ENCODE peak calls at places on chromosomes 11 and 22, in six cellular contexts. One of them, this sample, is unnamed. For H3K9me3, the result is how much of the 10 kb centered on the place peaks cover.

GRCh38 chr11:65593518-65594414 is 1.8 kb downstream of the KCNK7 start:
- DNase-seq in AG04450: no peak
- DNase-seq in naive thymus-derived CD4-positive, alpha-beta T cell: no peak
- DNase-seq in GM23248: no peak
- DNase-seq in heart left ventricle: no peak
- DNase-seq in cardiac muscle cell: peak
- DNase-seq in this sample: no peak

GRCh38 chr11:73268671-73269271 is 3.4 kb upstream of the P2RY6 start:
- DNase-seq in AG04450: no peak
- DNase-seq in GM23248: no peak
- DNase-seq in heart left ventricle: no peak
- DNase-seq in naive thymus-derived CD4-positive, alpha-beta T cell: no peak
- DNase-seq in cardiac muscle cell: no peak
- DNase-seq in this sample: no peak

GRCh38 chr11:19929655-19930054 is 217.0 kb downstream of the NAV2 start:
- DNase-seq in naive thymus-derived CD4-positive, alpha-beta T cell: no peak
- DNase-seq in AG04450: no peak
- DNase-seq in GM23248: peak
- DNase-seq in heart left ventricle: no peak
- DNase-seq in cardiac muscle cell: no peak
- DNase-seq in this sample: no peak

GRCh38 chr22:45291061-45291930 is 6.5 kb downstream of the UPK3A start:
- DNase-seq in AG04450: no peak
- DNase-seq in naive thymus-derived CD4-positive, alpha-beta T cell: no peak
- DNase-seq in GM23248: no peak
- DNase-seq in heart left ventricle: no peak
- DNase-seq in cardiac muscle cell: no peak
- DNase-seq in this sample: no peak

GRCh38 chr11:104573431-104573830 is 324.8 kb downstream of the CASP12 start:
- DNase-seq in cardiac muscle cell: peak
- DNase-seq in heart left ventricle: no peak
- DNase-seq in AG04450: peak
- DNase-seq in naive thymus-derived CD4-positive, alpha-beta T cell: no peak
- DNase-seq in GM23248: peak
- DNase-seq in this sample: no peak

GRCh38 chr11:64457416-64458010 is 98.6 kb downstream of the RPS6KA4 start:
- DNase-seq in AG04450: no peak
- DNase-seq in heart left ventricle: no peak
- DNase-seq in cardiac muscle cell: no peak
- DNase-seq in GM23248: no peak
- DNase-seq in naive thymus-derived CD4-positive, alpha-beta T cell: no peak
- DNase-seq in this sample: no peak

GRCh38 chr11:6746626-6747025 is 25.1 kb downstream of the OR2AG2 start:
- DNase-seq in cardiac muscle cell: no peak
- DNase-seq in naive thymus-derived CD4-positive, alpha-beta T cell: no peak
- DNase-seq in AG04450: no peak
- DNase-seq in GM23248: no peak
- DNase-seq in heart left ventricle: no peak
- DNase-seq in this sample: no peak

GRCh38 chr22:41348964-41349484 is 32.7 kb upstream of the TEF start:
- DNase-seq in heart left ventricle: no peak
- DNase-seq in GM23248: no peak
- DNase-seq in AG04450: no peak
- DNase-seq in naive thymus-derived CD4-positive, alpha-beta T cell: no peak
- DNase-seq in cardiac muscle cell: no peak
- DNase-seq in this sample: no peak

GRCh38 chr11:1156506-1157340 is 1.0 kb upstream of the MUC5AC start:
- DNase-seq in AG04450: no peak
- DNase-seq in cardiac muscle cell: no peak
- DNase-seq in GM23248: no peak
- DNase-seq in naive thymus-derived CD4-positive, alpha-beta T cell: no peak
- DNase-seq in heart left ventricle: no peak
- DNase-seq in this sample: no peak

GRCh38 chr22:40348025-40348658 is 1.8 kb downstream of the ADSL start:
- DNase-seq in GM23248: peak
- DNase-seq in heart left ventricle: peak
- DNase-seq in cardiac muscle cell: peak
- DNase-seq in naive thymus-derived CD4-positive, alpha-beta T cell: peak
- DNase-seq in AG04450: no peak
- DNase-seq in this sample: peak

GRCh38 chr11:123545726-123546125 is 108.7 kb downstream of the SCN3B start:
- DNase-seq in GM23248: peak
- DNase-seq in heart left ventricle: no peak
- DNase-seq in cardiac muscle cell: no peak
- DNase-seq in naive thymus-derived CD4-positive, alpha-beta T cell: no peak
- DNase-seq in AG04450: no peak
- DNase-seq in this sample: no peak

GRCh38 chr11:72111803-72112540 is 523 bp downstream of the ANAPC15 start:
- DNase-seq in GM23248: peak
- DNase-seq in AG04450: peak
- DNase-seq in heart left ventricle: peak
- DNase-seq in naive thymus-derived CD4-positive, alpha-beta T cell: no peak
- DNase-seq in cardiac muscle cell: peak
- DNase-seq in this sample: peak

GRCh38 chr11:16738949-16739262 is 459 bp downstream of the C11orf58 start:
- DNase-seq in AG04450: no peak
- DNase-seq in GM23248: no peak
- DNase-seq in heart left ventricle: no peak
- DNase-seq in naive thymus-derived CD4-positive, alpha-beta T cell: no peak
- DNase-seq in cardiac muscle cell: no peak
- DNase-seq in this sample: no peak

GRCh38 chr11:118918686-118919280 is 6.9 kb downstream of the BCL9L start:
- DNase-seq in cardiac muscle cell: peak
- DNase-seq in naive thymus-derived CD4-positive, alpha-beta T cell: no peak
- DNase-seq in GM23248: peak
- DNase-seq in AG04450: no peak
- DNase-seq in heart left ventricle: no peak
- DNase-seq in this sample: no peak

GRCh38 chr22:37819100-37819433 is 4.1 kb upstream of the GALR3 start:
- DNase-seq in heart left ventricle: no peak
- DNase-seq in GM23248: no peak
- DNase-seq in naive thymus-derived CD4-positive, alpha-beta T cell: no peak
- DNase-seq in AG04450: no peak
- DNase-seq in cardiac muscle cell: no peak
- DNase-seq in this sample: no peak

GRCh38 chr22:39135092-39135896 is 17.2 kb downstream of the CBX7 start:
- DNase-seq in AG04450: no peak
- DNase-seq in naive thymus-derived CD4-positive, alpha-beta T cell: peak
- DNase-seq in heart left ventricle: peak
- DNase-seq in cardiac muscle cell: peak
- DNase-seq in GM23248: peak
- DNase-seq in this sample: no peak

GRCh38 chr11:126188332-126189108 is 22.9 kb downstream of the RPUSD4 start:
- DNase-seq in naive thymus-derived CD4-positive, alpha-beta T cell: no peak
- DNase-seq in GM23248: no peak
- DNase-seq in heart left ventricle: no peak
- DNase-seq in cardiac muscle cell: no peak
- DNase-seq in AG04450: no peak
- DNase-seq in this sample: no peak

GRCh38 chr11:6124245-6124644 is 16.8 kb downstream of the OR56B4 start:
- DNase-seq in heart left ventricle: no peak
- DNase-seq in cardiac muscle cell: no peak
- DNase-seq in GM23248: no peak
- DNase-seq in naive thymus-derived CD4-positive, alpha-beta T cell: no peak
- DNase-seq in AG04450: no peak
- DNase-seq in this sample: no peak

GRCh38 chr22:23889620-23890019 is 4.6 kb upstream of the MIF start:
- DNase-seq in GM23248: peak
- DNase-seq in AG04450: no peak
- DNase-seq in heart left ventricle: no peak
- DNase-seq in naive thymus-derived CD4-positive, alpha-beta T cell: no peak
- DNase-seq in cardiac muscle cell: no peak
- DNase-seq in this sample: no peak

GRCh38 chr11:1488575-1489180 is 2.1 kb upstream of the MOB2 start:
- DNase-seq in GM23248: no peak
- DNase-seq in naive thymus-derived CD4-positive, alpha-beta T cell: no peak
- DNase-seq in AG04450: no peak
- DNase-seq in cardiac muscle cell: no peak
- DNase-seq in heart left ventricle: no peak
- DNase-seq in this sample: no peak

GRCh38 chr22:39356464-39356863 is 6.7 kb downstream of the SYNGR1 start:
- DNase-seq in naive thymus-derived CD4-positive, alpha-beta T cell: no peak
- DNase-seq in cardiac muscle cell: no peak
- DNase-seq in AG04450: no peak
- DNase-seq in GM23248: no peak
- DNase-seq in heart left ventricle: no peak
- DNase-seq in this sample: no peak

GRCh38 chr22:45903355-45904149 is 73.4 kb downstream of the WNT7B start:
- DNase-seq in AG04450: peak
- DNase-seq in GM23248: peak
- DNase-seq in cardiac muscle cell: peak
- DNase-seq in naive thymus-derived CD4-positive, alpha-beta T cell: no peak
- DNase-seq in heart left ventricle: no peak
- DNase-seq in this sample: no peak

GRCh38 chr11:116431842-116432241 is 340.9 kb downstream of the BUD13 start:
- DNase-seq in GM23248: no peak
- DNase-seq in cardiac muscle cell: no peak
- DNase-seq in naive thymus-derived CD4-positive, alpha-beta T cell: no peak
- DNase-seq in AG04450: no peak
- DNase-seq in heart left ventricle: no peak
- DNase-seq in this sample: no peak

GRCh38 chr11:35588627-35589026 is 29.6 kb upstream of the FJX1 start:
- DNase-seq in AG04450: no peak
- DNase-seq in cardiac muscle cell: peak
- DNase-seq in naive thymus-derived CD4-positive, alpha-beta T cell: no peak
- DNase-seq in heart left ventricle: no peak
- DNase-seq in GM23248: peak
- DNase-seq in this sample: no peak

GRCh38 chr11:121887564-121887963 is 228.5 kb downstream of the BLID start:
- DNase-seq in cardiac muscle cell: no peak
- DNase-seq in AG04450: no peak
- DNase-seq in heart left ventricle: no peak
- DNase-seq in naive thymus-derived CD4-positive, alpha-beta T cell: no peak
- DNase-seq in GM23248: no peak
- DNase-seq in this sample: no peak

GRCh38 chr11:102798012-102798746 is at the start of gene MMP1:
- DNase-seq in naive thymus-derived CD4-positive, alpha-beta T cell: no peak
- DNase-seq in cardiac muscle cell: peak
- DNase-seq in GM23248: peak
- DNase-seq in AG04450: peak
- DNase-seq in heart left ventricle: no peak
- DNase-seq in this sample: no peak

GRCh38 chr11:47991266-47991830 is 11.0 kb downstream of the PTPRJ start:
- DNase-seq in cardiac muscle cell: no peak
- DNase-seq in AG04450: no peak
- DNase-seq in heart left ventricle: peak
- DNase-seq in naive thymus-derived CD4-positive, alpha-beta T cell: no peak
- DNase-seq in GM23248: no peak
- DNase-seq in this sample: no peak

GRCh38 chr11:74755395-74755995 is 6.8 kb downstream of the RNF169 start:
- DNase-seq in AG04450: no peak
- DNase-seq in heart left ventricle: no peak
- DNase-seq in naive thymus-derived CD4-positive, alpha-beta T cell: no peak
- DNase-seq in GM23248: peak
- DNase-seq in cardiac muscle cell: no peak
- DNase-seq in this sample: no peak

GRCh38 chr11:130999992-131000770 is 83.9 kb upstream of the SNX19 start:
- DNase-seq in heart left ventricle: no peak
- DNase-seq in cardiac muscle cell: peak
- DNase-seq in AG04450: peak
- DNase-seq in naive thymus-derived CD4-positive, alpha-beta T cell: no peak
- DNase-seq in GM23248: peak
- DNase-seq in this sample: no peak

GRCh38 chr11:119218141-119218878 is 12.2 kb downstream of the CBL start:
- DNase-seq in naive thymus-derived CD4-positive, alpha-beta T cell: no peak
- DNase-seq in cardiac muscle cell: peak
- DNase-seq in GM23248: peak
- DNase-seq in heart left ventricle: no peak
- DNase-seq in AG04450: peak
- DNase-seq in this sample: no peak

DNA sequence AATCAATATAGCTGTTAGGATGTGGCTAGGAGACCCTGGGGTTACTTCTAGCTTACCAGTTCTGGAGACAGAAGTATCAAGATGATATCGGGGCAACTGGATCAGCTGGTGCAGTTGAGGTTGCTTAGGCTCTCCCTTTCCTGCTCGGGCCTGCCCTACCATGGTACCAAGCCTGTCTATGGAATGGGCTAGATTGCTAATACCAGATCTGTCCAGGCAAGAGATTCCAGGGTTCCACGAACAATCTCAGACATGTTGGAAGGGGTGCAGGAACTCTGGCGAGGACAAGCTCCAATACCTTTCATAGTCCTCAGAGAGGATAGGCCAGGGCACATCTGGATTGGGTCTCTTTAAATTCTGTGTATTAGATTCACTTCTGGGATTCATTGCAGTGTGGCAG is 53.8 kb downstream of the ADM start:
- DNase-seq in cardiac muscle cell: no peak
- DNase-seq in naive thymus-derived CD4-positive, alpha-beta T cell: no peak
- DNase-seq in AG04450: no peak
- DNase-seq in GM23248: no peak
- DNase-seq in heart left ventricle: no peak
- DNase-seq in this sample: no peak
- H3K9me3 ChIP-seq in cardiac muscle cell: under half
- H3K9me3 ChIP-seq in naive thymus-derived CD4-positive, alpha-beta T cell: under half
- H3K9me3 ChIP-seq in AG04450: under half
- H3K9me3 ChIP-seq in GM23248: under half
- H3K9me3 ChIP-seq in heart left ventricle: under half
- H3K9me3 ChIP-seq in this sample: under half

DNA sequence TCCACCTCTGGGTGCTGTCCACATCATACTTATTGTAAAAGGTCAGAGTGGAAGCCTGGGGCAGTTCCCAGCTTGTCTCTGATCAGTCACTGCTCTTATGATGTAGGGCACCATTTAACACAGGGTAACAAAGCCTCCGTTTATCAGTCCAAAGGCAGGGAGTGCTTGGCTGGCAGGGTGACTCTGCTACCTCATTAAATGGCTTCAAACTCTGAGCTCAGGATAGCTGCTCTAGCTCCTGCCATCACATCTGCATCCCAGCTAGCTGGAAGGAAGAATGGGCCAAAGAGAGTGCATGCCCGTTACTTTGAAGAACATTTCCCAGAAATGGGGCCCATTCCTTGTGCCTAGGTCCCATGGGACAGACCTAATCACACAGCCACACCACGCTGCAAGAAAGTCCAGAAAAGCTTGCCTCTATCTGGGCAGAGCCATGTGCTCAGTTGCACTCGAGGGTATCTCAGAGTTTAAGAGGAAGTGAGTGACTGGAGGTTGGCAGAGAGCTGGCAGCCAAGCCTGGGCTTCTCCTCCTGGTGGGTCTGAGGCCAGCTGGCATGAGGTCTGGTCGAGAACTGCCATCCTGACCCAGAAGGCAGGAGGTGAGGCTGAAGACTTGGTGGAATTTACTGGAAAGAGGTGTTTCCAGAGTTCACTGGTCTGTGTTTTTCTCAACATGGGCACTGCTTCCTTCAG is 935.8 kb downstream of the BRD1 start:
- DNase-seq in heart left ventricle: no peak
- DNase-seq in AG04450: no peak
- DNase-seq in GM23248: no peak
- DNase-seq in naive thymus-derived CD4-positive, alpha-beta T cell: no peak
- DNase-seq in cardiac muscle cell: no peak
- DNase-seq in this sample: no peak
- H3K9me3 ChIP-seq in heart left ventricle: under half
- H3K9me3 ChIP-seq in AG04450: half or more
- H3K9me3 ChIP-seq in GM23248: under half
- H3K9me3 ChIP-seq in naive thymus-derived CD4-positive, alpha-beta T cell: under half
- H3K9me3 ChIP-seq in cardiac muscle cell: under half
- H3K9me3 ChIP-seq in this sample: under half

GRCh38 chr11:50073113-50074105 is 40.7 kb downstream of the OR4C45 start:
- DNase-seq in heart left ventricle: no peak
- DNase-seq in cardiac muscle cell: no peak
- DNase-seq in AG04450: no peak
- DNase-seq in GM23248: no peak
- DNase-seq in naive thymus-derived CD4-positive, alpha-beta T cell: no peak
- DNase-seq in this sample: no peak
- H3K9me3 ChIP-seq in heart left ventricle: under half
- H3K9me3 ChIP-seq in cardiac muscle cell: under half
- H3K9me3 ChIP-seq in AG04450: half or more
- H3K9me3 ChIP-seq in GM23248: under half
- H3K9me3 ChIP-seq in naive thymus-derived CD4-positive, alpha-beta T cell: under half
- H3K9me3 ChIP-seq in this sample: under half

GRCh38 chr22:49207008-49207775 is 620.5 kb downstream of the BRD1 start:
- DNase-seq in heart left ventricle: peak
- DNase-seq in cardiac muscle cell: no peak
- DNase-seq in naive thymus-derived CD4-positive, alpha-beta T cell: no peak
- DNase-seq in AG04450: no peak
- DNase-seq in GM23248: no peak
- DNase-seq in this sample: no peak
- H3K9me3 ChIP-seq in heart left ventricle: under half
- H3K9me3 ChIP-seq in cardiac muscle cell: under half
- H3K9me3 ChIP-seq in naive thymus-derived CD4-positive, alpha-beta T cell: under half
- H3K9me3 ChIP-seq in AG04450: half or more
- H3K9me3 ChIP-seq in GM23248: under half
- H3K9me3 ChIP-seq in this sample: under half